ENCODE peak calls at places on chromosomes 5 and 9, in eight cellular contexts. W, M, Z, E, Q, H, X and J are unnamed samples.

GRCh38 chr5:73596705-73597328 is 29.2 kb upstream of the ARHGEF28 start:
- DNase-seq in Q (peak; percentile 51), H (peak; percentile 4), W (peak; percentile 41), M (peak; percentile 23), Z (peak; percentile 40), X (peak; percentile 20), E (no peak), J (no peak)

GRCh38 chr5:76638466-76638865 is 15.3 kb upstream of the F2RL2 start:
- DNase-seq in X (no peak), H (no peak), Q (no peak), E (no peak), Z (no peak), M (peak; percentile 38), W (no peak), J (no peak)

GRCh38 chr5:66828551-66829421 is 232.6 kb downstream of the MAST4 start:
- DNase-seq in E (peak; percentile 78), X (peak; percentile 71), W (peak; percentile 74), H (peak; percentile 34), Q (peak; percentile 29), M (peak; percentile 87), Z (peak; percentile 30), J (no peak)

GRCh38 chr5:134127376-134127861 is 12.9 kb downstream of the TCF7 start:
- DNase-seq in E (peak; percentile 54), X (peak; percentile 58), Z (no peak), M (peak; percentile 66), H (no peak), Q (peak; percentile 89), W (no peak), J (no peak)

GRCh38 chr5:79269733-79270166 is 33.8 kb downstream of the JMY start:
- DNase-seq in Z (no peak), H (no peak), W (no peak), X (no peak), Q (no peak), M (no peak), E (no peak), J (no peak)

GRCh38 chr9:127187231-127187956 is 65.0 kb upstream of the ANGPTL2 start:
- DNase-seq in H (no peak), Q (peak; percentile 93), W (peak; percentile 63), X (peak; percentile 99), E (peak; percentile 94), M (peak; percentile 96), Z (no peak), J (no peak)

GRCh38 chr9:100426532-100427365 is at the start of gene MSANTD3:
- DNase-seq in Q (peak; percentile 87), Z (peak; percentile 48), E (peak; percentile 69), H (peak; percentile 42), W (peak; percentile 82), X (peak; percentile 76), M (peak; percentile 79), J (peak; percentile 75)

GRCh38 chr9:84331119-84331791 is 9.3 kb downstream of the SLC28A3 start:
- DNase-seq in Z (no peak), E (peak; percentile 25), H (no peak), X (peak; percentile 26), W (no peak), M (no peak), Q (no peak), J (no peak)

GRCh38 chr5:27503813-27504212 is 465.4 kb upstream of the CDH9 start:
- DNase-seq in Z (no peak), E (no peak), X (no peak), H (no peak), W (no peak), Q (no peak), M (no peak), J (no peak)

GRCh38 chr5:95530441-95530840 is 24.3 kb downstream of the SKIC3 start:
- DNase-seq in E (peak; percentile 46), X (peak; percentile 95), H (no peak), M (peak; percentile 91), W (no peak), Q (peak; percentile 69), Z (no peak), J (no peak)

GRCh38 chr5:109299557-109299956 is 110.2 kb downstream of the PJA2 start:
- DNase-seq in W (no peak), E (no peak), M (no peak), Z (no peak), Q (no peak), X (no peak), H (no peak), J (no peak)

GRCh38 chr5:180072556-180072955 is 997 bp upstream of the RNF130 start:
- DNase-seq in Q (no peak), M (no peak), E (no peak), X (no peak), W (no peak), Z (no peak), H (no peak), J (no peak)

GRCh38 chr5:6185574-6185973 is 192.8 kb downstream of the MED10 start:
- DNase-seq in W (peak; percentile 17), E (no peak), H (no peak), X (no peak), Z (no peak), M (no peak), Q (no peak), J (no peak)

GRCh38 chr5:57408714-57409113 is 73.9 kb downstream of the ACTBL2 start:
- DNase-seq in X (peak; percentile 63), W (no peak), H (no peak), E (peak; percentile 1), Z (no peak), M (peak; percentile 63), Q (no peak), J (no peak)

GRCh38 chr9:114721491-114722362 is 39.7 kb upstream of the TEX48 start:
- DNase-seq in Z (no peak), W (peak; percentile 49), M (no peak), E (no peak), Q (no peak), X (peak; percentile 44), H (no peak), J (no peak)

GRCh38 chr9:19493174-19493811 is 84.5 kb downstream of the ACER2 start:
- DNase-seq in H (peak; percentile 43), Z (peak; percentile 62), W (peak; percentile 31), Q (peak; percentile 60), E (peak; percentile 43), X (peak; percentile 78), M (peak; percentile 75), J (peak; percentile 39)

GRCh38 chr5:181243020-181243520 is 636 bp downstream of the RACK1 start:
- DNase-seq in X (no peak), M (no peak), W (no peak), Q (no peak), E (no peak), Z (no peak), H (no peak), J (no peak)

GRCh38 chr9:128151343-128152132 is 2.3 kb downstream of the LCN2 start:
- DNase-seq in E (no peak), Q (no peak), X (no peak), Z (no peak), M (no peak), H (no peak), W (no peak), J (peak; percentile 6)

GRCh38 chr5:38706376-38706775 is 139.4 kb upstream of the OSMR start:
- DNase-seq in W (no peak), X (no peak), M (no peak), E (no peak), Z (no peak), Q (no peak), H (no peak), J (no peak)

GRCh38 chr5:123084730-123085605 is 4.1 kb upstream of the PRDM6 start:
- DNase-seq in E (no peak), M (no peak), X (no peak), W (no peak), Z (no peak), Q (no peak), H (no peak), J (no peak)

GRCh38 chr5:139667001-139667729 is 19.0 kb downstream of the CXXC5 start:
- DNase-seq in X (no peak), M (no peak), Z (no peak), H (no peak), Q (peak; percentile 72), W (peak; percentile 86), E (no peak), J (no peak)

GRCh38 chr5:144484124-144484897 is 313.6 kb downstream of the KCTD16 start:
- DNase-seq in H (no peak), W (no peak), X (peak; percentile 67), Z (no peak), E (peak; percentile 74), Q (peak; percentile 83), M (peak; percentile 92), J (no peak)

GRCh38 chr9:98962181-98962560 is 18.5 kb downstream of the COL15A1 start:
- DNase-seq in M (peak; percentile 43), E (no peak), X (peak; percentile 94), W (no peak), Q (no peak), H (no peak), Z (no peak), J (no peak)

GRCh38 chr9:128374221-128374675 is 3.1 kb downstream of the URM1 start:
- DNase-seq in W (no peak), E (no peak), M (no peak), Z (no peak), Q (no peak), H (no peak), X (no peak), J (no peak)

GRCh38 chr5:178287791-178288105 is 55.1 kb upstream of the PHYKPL start:
- DNase-seq in H (no peak), Q (no peak), E (no peak), X (no peak), M (no peak), W (no peak), Z (no peak), J (no peak)

GRCh38 chr9:75109210-75109839 is 21.0 kb downstream of the OSTF1 start:
- DNase-seq in Z (no peak), M (no peak), W (no peak), X (no peak), Q (no peak), E (no peak), H (no peak), J (no peak)

GRCh38 chr9:4689687-4690104 is 10.3 kb downstream of the CDC37L1 start:
- DNase-seq in M (peak; percentile 42), Q (no peak), E (no peak), Z (no peak), W (no peak), H (no peak), X (peak; percentile 31), J (no peak)

GRCh38 chr5:51095481-51095880 is 287.8 kb upstream of the ISL1 start:
- DNase-seq in X (no peak), Q (no peak), M (no peak), E (no peak), W (no peak), H (no peak), Z (peak; percentile 32), J (no peak)

GRCh38 chr9:69145148-69145547 is 28.9 kb upstream of the TJP2 start:
- DNase-seq in M (no peak), X (no peak), H (no peak), Q (no peak), Z (no peak), E (no peak), W (no peak), J (no peak)

GRCh38 chr9:92600075-92600741 is 64.4 kb upstream of the ECM2 start:
- DNase-seq in Z (no peak), W (no peak), H (no peak), E (no peak), X (no peak), Q (no peak), M (no peak), J (no peak)

GRCh38 chr9:84264307-84264706 is 76.3 kb downstream of the SLC28A3 start:
- DNase-seq in E (no peak), H (no peak), W (no peak), Q (no peak), Z (no peak), X (no peak), M (no peak), J (no peak)

GRCh38 chr5:64690417-64691151 is at the start of gene SHISAL2B:
- DNase-seq in E (no peak), X (no peak), W (no peak), Z (peak; percentile 34), Q (no peak), M (peak; percentile 40), H (no peak), J (peak; percentile 37)

GRCh38 chr9:75036793-75037192 is 8.7 kb upstream of the CARNMT1 start:
- DNase-seq in E (no peak), Z (no peak), X (no peak), Q (no peak), W (no peak), M (no peak), H (no peak), J (no peak)

GRCh38 chr5:145429170-145429569 is 406.0 kb downstream of the PRELID2 start:
- DNase-seq in E (no peak), M (no peak), Q (no peak), H (no peak), W (no peak), X (no peak), Z (no peak), J (no peak)